ENCODE peak calls at places on chromosomes 6 and 20, in five cellular contexts. One of them, this sample, is unnamed.
A peak's percentile ranks its signal among the peaks of the same experiment; 100 is the strongest.

GRCh38 chr6:52697903-52698302 is 27.0 kb downstream of the TMEM14A start:
- DNase-seq in MCF 10A: peak; percentile 56
- DNase-seq in amniotic epithelial cell: peak; percentile 13
- DNase-seq in activated CD8-positive, alpha-beta memory T cell treated with anti-CD3 and anti-CD28 coated beads for 24 hours: no peak
- DNase-seq in mucosa of gallbladder: no peak
- DNase-seq in this sample: no peak

GRCh38 chr6:47103931-47104330 is 61.8 kb upstream of the ADGRF1 start:
- DNase-seq in amniotic epithelial cell: peak; percentile 62
- DNase-seq in mucosa of gallbladder: no peak
- DNase-seq in activated CD8-positive, alpha-beta memory T cell treated with anti-CD3 and anti-CD28 coated beads for 24 hours: no peak
- DNase-seq in MCF 10A: peak; percentile 72
- DNase-seq in this sample: no peak

GRCh38 chr20:9353180-9353915 is 161.0 kb upstream of the LAMP5 start:
- DNase-seq in mucosa of gallbladder: no peak
- DNase-seq in amniotic epithelial cell: no peak
- DNase-seq in activated CD8-positive, alpha-beta memory T cell treated with anti-CD3 and anti-CD28 coated beads for 24 hours: no peak
- DNase-seq in MCF 10A: no peak
- DNase-seq in this sample: no peak

GRCh38 chr20:44115762-44116644 is 71.0 kb downstream of the JPH2 start:
- DNase-seq in activated CD8-positive, alpha-beta memory T cell treated with anti-CD3 and anti-CD28 coated beads for 24 hours: peak; percentile 47
- DNase-seq in amniotic epithelial cell: no peak
- DNase-seq in mucosa of gallbladder: no peak
- DNase-seq in MCF 10A: no peak
- DNase-seq in this sample: no peak

GRCh38 chr6:31907158-31907813 is 5.4 kb upstream of the ZBTB12 start:
- DNase-seq in MCF 10A: peak; percentile 65
- DNase-seq in amniotic epithelial cell: peak; percentile 97
- DNase-seq in activated CD8-positive, alpha-beta memory T cell treated with anti-CD3 and anti-CD28 coated beads for 24 hours: no peak
- DNase-seq in mucosa of gallbladder: no peak
- DNase-seq in this sample: no peak

GRCh38 chr6:149335924-149336323 is 18.4 kb downstream of the TAB2 start:
- DNase-seq in amniotic epithelial cell: peak; percentile 95
- DNase-seq in mucosa of gallbladder: no peak
- DNase-seq in MCF 10A: peak; percentile 90
- DNase-seq in activated CD8-positive, alpha-beta memory T cell treated with anti-CD3 and anti-CD28 coated beads for 24 hours: no peak
- DNase-seq in this sample: no peak

GRCh38 chr6:21597706-21598273 is 4.2 kb downstream of the SOX4 start:
- DNase-seq in activated CD8-positive, alpha-beta memory T cell treated with anti-CD3 and anti-CD28 coated beads for 24 hours: no peak
- DNase-seq in amniotic epithelial cell: peak; percentile 36
- DNase-seq in mucosa of gallbladder: no peak
- DNase-seq in MCF 10A: peak; percentile 35
- DNase-seq in this sample: no peak

GRCh38 chr6:20769651-20770050 is 235.4 kb downstream of the CDKAL1 start:
- DNase-seq in mucosa of gallbladder: no peak
- DNase-seq in MCF 10A: no peak
- DNase-seq in activated CD8-positive, alpha-beta memory T cell treated with anti-CD3 and anti-CD28 coated beads for 24 hours: no peak
- DNase-seq in amniotic epithelial cell: no peak
- DNase-seq in this sample: no peak

GRCh38 chr6:149895702-149896310 is 2.1 kb downstream of the RAET1E start:
- DNase-seq in MCF 10A: peak; percentile 92
- DNase-seq in amniotic epithelial cell: peak; percentile 13
- DNase-seq in activated CD8-positive, alpha-beta memory T cell treated with anti-CD3 and anti-CD28 coated beads for 24 hours: peak; percentile 58
- DNase-seq in mucosa of gallbladder: peak; percentile 38
- DNase-seq in this sample: no peak

GRCh38 chr20:41696428-41696827 is 78.3 kb upstream of the CHD6 start:
- DNase-seq in activated CD8-positive, alpha-beta memory T cell treated with anti-CD3 and anti-CD28 coated beads for 24 hours: no peak
- DNase-seq in amniotic epithelial cell: peak; percentile 30
- DNase-seq in mucosa of gallbladder: no peak
- DNase-seq in MCF 10A: no peak
- DNase-seq in this sample: no peak

GRCh38 chr20:57313951-57314350 is 15.7 kb upstream of the SPO11 start:
- DNase-seq in amniotic epithelial cell: no peak
- DNase-seq in mucosa of gallbladder: no peak
- DNase-seq in MCF 10A: no peak
- DNase-seq in activated CD8-positive, alpha-beta memory T cell treated with anti-CD3 and anti-CD28 coated beads for 24 hours: no peak
- DNase-seq in this sample: peak; percentile 18

GRCh38 chr6:128337619-128338018 is 182.8 kb downstream of the PTPRK start:
- DNase-seq in activated CD8-positive, alpha-beta memory T cell treated with anti-CD3 and anti-CD28 coated beads for 24 hours: no peak
- DNase-seq in MCF 10A: no peak
- DNase-seq in mucosa of gallbladder: no peak
- DNase-seq in amniotic epithelial cell: no peak
- DNase-seq in this sample: no peak

GRCh38 chr6:70389261-70389660 is 24.0 kb upstream of the FAM135A start:
- DNase-seq in activated CD8-positive, alpha-beta memory T cell treated with anti-CD3 and anti-CD28 coated beads for 24 hours: no peak
- DNase-seq in amniotic epithelial cell: no peak
- DNase-seq in mucosa of gallbladder: no peak
- DNase-seq in MCF 10A: no peak
- DNase-seq in this sample: no peak

GRCh38 chr6:24489881-24490280 is 503 bp upstream of the GPLD1 start:
- DNase-seq in activated CD8-positive, alpha-beta memory T cell treated with anti-CD3 and anti-CD28 coated beads for 24 hours: no peak
- DNase-seq in mucosa of gallbladder: no peak
- DNase-seq in MCF 10A: peak; percentile 78
- DNase-seq in amniotic epithelial cell: peak; percentile 89
- DNase-seq in this sample: no peak

This sample was measured in mesenteric fat pad.